ENCODE peak calls at places on chromosomes 12 and 14, in ten cellular contexts. W is MM.1S, J is Karpas-422, Q is mesenchymal stem cell, R is GM23248, K is astrocyte, U is fibroblast of lung, F is neuronal stem cell, M is adipocyte, X is PC-3. H is an unnamed sample. For H3K36me3 and H3K4me1, the result is how much of the 10 kb centered on the place peaks cover.

GRCh38 chr14:51069065-51069464 is 25.8 kb downstream of the TRIM9 start:
- DNase-seq in U (no peak), W (no peak), J (no peak), X (no peak), Q (peak), M (no peak), F (no peak), K (peak), R (peak), H (no peak)

GRCh38 chr14:98370352-98370751 is 901.6 kb downstream of the BCL11B start:
- DNase-seq in Q (no peak), J (no peak), M (no peak), K (no peak), W (no peak), U (no peak), F (no peak), R (no peak), X (no peak), H (no peak)

GRCh38 chr12:91863702-91864101 is 281.9 kb downstream of the BTG1 start:
- DNase-seq in M (no peak), U (no peak), J (no peak), W (no peak), K (no peak), X (no peak), F (no peak), Q (no peak), R (no peak), H (no peak)

GRCh38 chr12:30691122-30691879 is 4.4 kb downstream of the IPO8 start:
- DNase-seq in F (no peak), M (peak), U (peak), R (peak), K (peak), W (no peak), J (no peak), X (peak), Q (peak), H (no peak)

GRCh38 chr14:57753821-57754220 is 112.1 kb downstream of the SLC35F4 start:
- DNase-seq in Q (no peak), W (no peak), U (no peak), R (no peak), J (no peak), M (no peak), F (no peak), X (no peak), K (no peak), H (no peak)

GRCh38 chr14:66401447-66402095 is 84.6 kb upstream of the CCDC196 start:
- DNase-seq in J (no peak), X (peak), U (peak), F (no peak), M (peak), K (no peak), Q (no peak), R (peak), W (peak), H (no peak)

GRCh38 chr12:104064842-104065441 is 611 bp downstream of the HCFC2 start:
- DNase-seq in U (peak), F (peak), J (no peak), X (peak), R (peak), Q (peak), M (peak), W (peak), K (no peak), H (no peak)

GRCh38 chr14:22232486-22232885 is 356.5 kb downstream of the DAD1 start:
- DNase-seq in U (no peak), J (no peak), R (no peak), K (no peak), M (no peak), Q (no peak), X (no peak), F (no peak), W (no peak), H (peak)

GRCh38 chr14:68210729-68211299 is 391.2 kb downstream of the RAD51B start:
- DNase-seq in W (peak), X (peak), R (peak), U (peak), M (peak), F (no peak), K (peak), J (no peak), Q (peak), H (no peak)

GRCh38 chr14:61211476-61212262 is 69.5 kb downstream of the TMEM30B start:
- DNase-seq in K (no peak), R (no peak), X (no peak), M (no peak), F (no peak), W (no peak), U (no peak), J (no peak), Q (no peak), H (no peak)

GRCh38 chr12:111624540-111624939 is 25.4 kb upstream of the ATXN2 start:
- DNase-seq in J (no peak), Q (no peak), K (no peak), X (peak), U (no peak), R (no peak), F (no peak), W (no peak), M (no peak), H (peak)

GRCh38 chr12:42741771-42742510 is 152.4 kb upstream of the PRICKLE1 start:
- DNase-seq in M (peak), X (peak), F (no peak), U (peak), W (no peak), R (peak), Q (peak), J (no peak), K (peak), H (no peak)

GRCh38 chr12:130121246-130122005 is 40.8 kb upstream of the FZD10 start:
- DNase-seq in M (no peak), W (no peak), F (no peak), U (no peak), K (no peak), Q (no peak), J (peak), R (peak), X (no peak), H (no peak)

GRCh38 chr14:101888182-101888581 is 76.2 kb upstream of the DYNC1H1 start:
- DNase-seq in M (no peak), U (no peak), X (no peak), R (no peak), W (no peak), K (no peak), J (no peak), Q (no peak), F (no peak), H (no peak)

GRCh38 chr12:19052689-19053088 is 76.8 kb upstream of the PLEKHA5 start:
- DNase-seq in M (no peak), F (no peak), K (no peak), J (no peak), W (no peak), Q (no peak), U (no peak), R (peak), X (no peak), H (no peak)

GRCh38 chr14:55201219-55202096 is 10.1 kb upstream of the DLGAP5 start:
- DNase-seq in R (no peak), F (no peak), J (no peak), K (no peak), X (no peak), U (no peak), M (no peak), W (no peak), Q (no peak), H (peak)

GRCh38 chr12:44143170-44143569 is 307.3 kb downstream of the TMEM117 start:
- DNase-seq in R (no peak), M (no peak), W (no peak), U (no peak), X (no peak), K (no peak), F (no peak), Q (no peak), J (no peak), H (no peak)

GRCh38 chr12:66240106-66240820 is 51.2 kb downstream of the IRAK3 start:
- DNase-seq in J (no peak), W (no peak), U (no peak), M (no peak), R (no peak), X (no peak), F (no peak), K (no peak), Q (no peak), H (no peak)

GRCh38 chr12:117499759-117500485 is 138.5 kb upstream of the NOS1 start:
- DNase-seq in K (no peak), F (no peak), U (no peak), W (no peak), Q (no peak), J (no peak), R (no peak), X (no peak), M (no peak), H (no peak)

GRCh38 chr12:117498256-117498655 is 136.8 kb upstream of the NOS1 start:
- DNase-seq in U (no peak), X (no peak), R (no peak), M (no peak), F (no peak), J (no peak), K (no peak), Q (no peak), W (no peak), H (no peak)

GRCh38 chr12:117498880-117499279 is 137.5 kb upstream of the NOS1 start:
- DNase-seq in U (no peak), R (no peak), J (no peak), K (no peak), X (no peak), F (no peak), W (no peak), M (no peak), Q (no peak), H (no peak)

GRCh38 chr12:117494833-117495714 is 133.6 kb upstream of the NOS1 start:
- DNase-seq in J (no peak), U (no peak), M (no peak), Q (no peak), F (no peak), W (no peak), R (no peak), X (peak), K (no peak), H (peak)

DNA sequence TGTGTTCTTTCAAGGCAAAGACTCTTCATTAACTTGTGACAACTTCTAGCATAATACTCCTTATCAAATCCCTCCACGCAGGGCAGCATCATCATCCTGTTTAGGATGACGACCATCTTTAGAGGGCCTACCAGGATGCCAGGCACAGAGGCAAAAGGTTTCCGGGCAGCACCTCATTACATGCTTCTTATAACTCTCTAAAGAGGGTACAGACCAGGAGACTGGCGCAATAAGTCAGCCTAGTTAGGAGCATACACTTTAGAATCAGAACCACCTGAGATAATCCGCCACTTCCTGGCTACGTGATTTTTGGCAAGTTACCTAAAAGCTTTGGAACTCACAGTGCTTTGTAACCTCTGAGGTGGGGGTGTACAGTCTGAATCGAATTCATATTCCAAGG is 136.0 kb upstream of the NOS1 start:
- DNase-seq in R (no peak), X (no peak), J (no peak), Q (no peak), F (no peak), K (no peak), U (no peak), M (no peak), W (no peak), H (no peak)
- H3K36me3 ChIP-seq in R (under half), X (under half), J (under half), Q (under half), F (under half), K (under half), U (under half), M (under half), W (under half), H (under half)

GRCh38 chr14:73741386-73741875 is 27.2 kb upstream of the PNMA1 start:
- DNase-seq in M (peak), W (no peak), Q (peak), K (peak), R (peak), J (no peak), X (peak), U (peak), F (no peak), H (peak)

GRCh38 chr14:73743431-73743931 is 29.3 kb upstream of the PNMA1 start:
- DNase-seq in F (no peak), M (no peak), J (no peak), K (no peak), Q (peak), U (no peak), X (no peak), W (peak), R (no peak), H (no peak)

GRCh38 chr14:73742520-73743238 is 28.5 kb upstream of the PNMA1 start:
- DNase-seq in M (no peak), R (no peak), W (no peak), X (no peak), F (no peak), Q (no peak), J (no peak), U (no peak), K (no peak), H (no peak)

GRCh38 chr14:73740921-73741326 is 26.7 kb upstream of the PNMA1 start:
- DNase-seq in Q (peak), X (peak), J (no peak), R (peak), F (no peak), U (peak), M (peak), W (no peak), K (no peak), H (peak)

GRCh38 chr14:73741876-73742519 is 27.8 kb upstream of the PNMA1 start:
- DNase-seq in M (no peak), X (no peak), W (no peak), Q (peak), F (no peak), R (peak), U (no peak), J (no peak), K (no peak), H (peak)
- H3K4me1 ChIP-seq in M (half or more), X (half or more), W (under half), Q (half or more), F (under half), R (half or more), U (half or more), J (under half), K (half or more), H (under half)

GRCh38 chr12:80708535-80709328 is 1.3 kb downstream of the MYF6 start:
- DNase-seq in U (peak), W (no peak), R (no peak), Q (peak), F (no peak), X (no peak), M (no peak), J (no peak), K (peak), H (peak)

GRCh38 chr12:80711866-80712265 is 4.4 kb downstream of the MYF6 start:
- DNase-seq in R (no peak), K (no peak), M (no peak), F (no peak), Q (no peak), W (no peak), J (no peak), U (no peak), X (no peak), H (no peak)

GRCh38 chr12:80710727-80711066 is 3.3 kb downstream of the MYF6 start:
- DNase-seq in Q (no peak), W (no peak), X (no peak), J (no peak), U (no peak), F (no peak), R (no peak), M (no peak), K (no peak), H (no peak)

GRCh38 chr12:80707830-80708534 is 548 bp downstream of the MYF6 start:
- DNase-seq in U (no peak), Q (no peak), K (peak), W (no peak), M (no peak), X (no peak), R (no peak), J (no peak), F (no peak), H (peak)

DNA sequence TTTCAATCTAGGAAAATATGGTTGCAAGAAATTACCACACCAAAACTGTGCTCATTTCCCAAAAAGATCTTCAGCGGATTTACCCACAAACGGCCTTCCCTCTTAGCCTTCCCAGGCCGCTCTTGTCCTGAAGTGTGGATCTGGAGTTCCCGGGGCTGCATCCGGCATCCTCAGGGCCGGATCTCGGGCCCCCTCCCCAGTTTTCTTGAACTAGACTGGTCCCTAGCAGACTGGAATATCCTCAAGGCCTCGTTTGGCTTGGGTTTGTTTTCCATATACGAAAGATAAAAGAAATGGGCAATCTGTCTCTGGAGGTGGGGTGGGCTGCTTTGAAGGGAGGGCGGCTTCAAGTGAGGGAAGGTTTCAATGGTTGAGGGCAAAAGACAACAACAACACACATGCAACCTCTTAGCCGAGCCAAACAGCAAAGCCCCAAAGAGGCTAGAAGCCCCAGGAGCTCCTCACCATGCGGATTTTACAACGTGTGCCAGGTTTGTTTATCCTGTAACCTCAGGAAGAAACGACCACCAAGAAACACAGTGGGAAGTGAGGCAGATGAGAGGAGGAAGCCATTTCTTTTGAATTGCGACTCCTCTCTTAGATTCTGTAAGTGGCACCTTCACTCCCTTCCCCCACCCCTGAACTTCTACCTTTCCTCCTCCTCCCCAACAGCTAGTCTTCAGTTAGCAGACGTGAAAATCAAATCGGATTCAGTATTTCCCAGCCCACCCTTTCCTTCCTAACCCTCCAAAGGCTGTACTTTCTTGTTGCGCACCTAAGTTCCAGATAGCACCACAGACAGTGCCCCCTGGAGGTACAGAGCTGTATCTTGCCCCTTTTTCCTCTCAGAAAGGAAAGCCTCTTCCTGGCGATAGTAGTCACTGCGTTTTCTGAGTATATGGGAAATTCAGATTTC is 2.6 kb downstream of the MYF6 start:
- DNase-seq in J (peak), W (no peak), M (no peak), U (no peak), Q (no peak), K (no peak), R (no peak), F (peak), X (peak), H (peak)
- H3K9ac ChIP-seq in J (no peak), W (no peak), M (no peak), U (no peak), Q (no peak), K (no peak), R (no peak), F (no peak), X (no peak), H (no peak)

GRCh38 chr12:108103517-108103916 is 25.6 kb upstream of the WSCD2 start:
- DNase-seq in J (no peak), R (no peak), Q (no peak), W (no peak), F (no peak), U (no peak), X (no peak), M (no peak), K (no peak), H (no peak)
- H3K36me3 ChIP-seq in J (under half), R (under half), Q (under half), W (under half), F (under half), U (under half), X (under half), M (under half), K (under half), H (under half)

GRCh38 chr12:58310368-58310767 is 369.0 kb downstream of the ATP23 start:
- DNase-seq in F (no peak), J (no peak), U (peak), X (peak), K (peak), W (no peak), R (peak), Q (peak), M (peak), H (no peak)

GRCh38 chr12:58310828-58311273 is 369.5 kb downstream of the ATP23 start:
- DNase-seq in W (no peak), R (peak), K (peak), U (peak), X (peak), F (no peak), M (peak), J (no peak), Q (peak), H (no peak)

GRCh38 chr12:58309806-58310205 is 368.4 kb downstream of the ATP23 start:
- DNase-seq in K (no peak), M (no peak), X (peak), R (no peak), J (no peak), U (no peak), F (no peak), Q (peak), W (no peak), H (no peak)

GRCh38 chr12:58314610-58315009 is 373.2 kb downstream of the ATP23 start:
- DNase-seq in Q (peak), X (no peak), M (peak), U (peak), J (no peak), F (no peak), K (peak), R (peak), W (no peak), H (no peak)

DNA sequence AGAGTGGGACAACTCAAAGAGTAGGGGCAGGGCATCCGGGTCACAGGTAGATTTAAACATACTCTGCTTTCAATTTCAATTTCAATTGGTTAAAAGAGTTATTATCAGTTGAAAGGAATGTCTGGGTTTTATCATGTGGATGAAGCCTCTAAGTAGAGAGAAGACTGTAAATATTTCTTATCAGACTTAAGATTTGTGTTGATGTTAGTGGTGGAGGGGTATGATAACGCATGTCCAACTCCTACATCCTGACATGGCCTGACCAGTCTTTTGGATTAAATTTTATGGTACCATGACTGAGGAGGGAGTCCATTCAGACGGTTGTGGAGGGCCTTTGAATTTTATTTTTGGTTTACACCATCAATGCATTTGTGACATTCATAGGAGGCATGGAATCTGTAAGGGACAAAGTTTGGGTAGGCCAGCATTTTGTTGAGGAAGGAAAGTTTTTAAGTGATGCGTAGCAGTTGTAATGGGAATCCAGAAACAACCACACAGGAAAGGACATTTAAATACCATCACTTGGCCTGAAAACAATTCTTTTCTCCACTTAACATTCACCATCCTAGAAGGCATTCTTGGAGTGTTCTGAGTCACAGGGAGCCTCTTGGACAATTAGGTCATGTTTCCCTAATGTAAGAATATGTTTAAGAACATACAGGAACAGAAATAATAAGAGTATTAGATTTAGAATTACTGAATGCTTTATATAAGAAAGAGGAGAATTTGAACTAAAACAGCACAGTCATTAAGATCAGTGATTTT is 371.9 kb downstream of the ATP23 start:
- DNase-seq in W (no peak), J (no peak), Q (peak), F (no peak), M (peak), R (peak), X (peak), U (peak), K (peak), H (no peak)
- H3K4me1 ChIP-seq in W (under half), J (under half), Q (under half), F (under half), M (under half), R (under half), X (under half), U (under half), K (under half), H (under half)

DNA sequence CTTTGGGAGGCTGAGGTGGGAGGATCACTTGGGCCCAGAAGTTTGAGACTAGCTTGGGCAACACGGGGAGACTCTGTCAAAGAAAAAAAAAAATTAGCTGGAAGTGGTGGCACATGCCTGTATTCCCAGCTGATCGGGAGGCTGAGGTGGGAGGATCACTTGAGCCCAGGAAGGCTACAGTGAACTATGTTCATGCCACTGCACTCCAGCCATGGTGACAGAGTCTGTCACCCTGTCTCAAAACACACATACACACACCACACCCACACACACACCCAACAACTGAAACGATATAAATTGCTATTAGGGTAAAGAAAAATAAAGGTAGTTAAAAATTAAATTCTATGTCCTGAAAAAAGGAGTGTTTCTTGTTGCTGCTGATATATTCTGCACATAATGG is 7.9 kb downstream of the PPP1R12A start:
- DNase-seq in M (no peak), F (no peak), X (no peak), W (no peak), R (no peak), U (no peak), J (no peak), K (no peak), Q (no peak), H (no peak)
- H3K9ac ChIP-seq in M (no peak), F (no peak), X (no peak), W (no peak), R (peak), U (no peak), J (no peak), K (no peak), Q (no peak), H (no peak)